ENCODE peak calls at places on chromosomes 7 and 10, in five cellular contexts. One of them, this sample, is unnamed.

GRCh38 chr7:101874028-101874427 is 56.6 kb downstream of the CUX1 start:
- DNase-seq in tibial artery: no peak
- DNase-seq in pancreas: no peak
- DNase-seq in AG04450: no peak
- DNase-seq in left lung: no peak
- DNase-seq in this sample: no peak

GRCh38 chr7:151012921-151013347 is 11.4 kb downstream of the ATG9B start:
- DNase-seq in tibial artery: no peak
- DNase-seq in pancreas: peak
- DNase-seq in AG04450: no peak
- DNase-seq in left lung: no peak
- DNase-seq in this sample: no peak

GRCh38 chr10:103682631-103683030 is 172.7 kb downstream of the SH3PXD2A start:
- DNase-seq in tibial artery: no peak
- DNase-seq in pancreas: no peak
- DNase-seq in AG04450: no peak
- DNase-seq in left lung: peak
- DNase-seq in this sample: no peak

GRCh38 chr7:40330408-40330807 is 195.6 kb downstream of the SUGCT start:
- DNase-seq in tibial artery: no peak
- DNase-seq in pancreas: no peak
- DNase-seq in AG04450: no peak
- DNase-seq in left lung: no peak
- DNase-seq in this sample: no peak

GRCh38 chr10:59865101-59865500 is 41.3 kb downstream of the CCDC6 start:
- DNase-seq in tibial artery: no peak
- DNase-seq in pancreas: peak
- DNase-seq in AG04450: no peak
- DNase-seq in left lung: no peak
- DNase-seq in this sample: no peak

GRCh38 chr7:44084695-44085094 is 2.4 kb upstream of the POLM start:
- DNase-seq in tibial artery: no peak
- DNase-seq in pancreas: no peak
- DNase-seq in AG04450: no peak
- DNase-seq in left lung: no peak
- DNase-seq in this sample: no peak

GRCh38 chr10:82319046-82319445 is 444.1 kb downstream of the NRG3 start:
- DNase-seq in tibial artery: no peak
- DNase-seq in pancreas: no peak
- DNase-seq in AG04450: no peak
- DNase-seq in left lung: no peak
- DNase-seq in this sample: no peak

GRCh38 chr7:132001166-132001565 is 444.7 kb upstream of the PODXL start:
- DNase-seq in tibial artery: no peak
- DNase-seq in pancreas: no peak
- DNase-seq in AG04450: no peak
- DNase-seq in left lung: no peak
- DNase-seq in this sample: no peak

GRCh38 chr10:8059191-8059936 is 4.9 kb downstream of the GATA3 start:
- DNase-seq in tibial artery: no peak
- DNase-seq in pancreas: no peak
- DNase-seq in AG04450: no peak
- DNase-seq in left lung: no peak
- DNase-seq in this sample: no peak

GRCh38 chr7:22681852-22682657 is 44.9 kb upstream of the IL6 start:
- DNase-seq in tibial artery: no peak
- DNase-seq in pancreas: no peak
- DNase-seq in AG04450: no peak
- DNase-seq in left lung: no peak
- DNase-seq in this sample: no peak

GRCh38 chr7:30159698-30160143 is 24.9 kb downstream of the MTURN start:
- DNase-seq in tibial artery: no peak
- DNase-seq in pancreas: no peak
- DNase-seq in AG04450: no peak
- DNase-seq in left lung: peak
- DNase-seq in this sample: peak

GRCh38 chr7:135459951-135460567 is 49.8 kb downstream of the CNOT4 start:
- DNase-seq in tibial artery: no peak
- DNase-seq in pancreas: no peak
- DNase-seq in AG04450: no peak
- DNase-seq in left lung: no peak
- DNase-seq in this sample: no peak

GRCh38 chr10:62528441-62528840 is 154.3 kb downstream of the ZNF365 start:
- DNase-seq in tibial artery: no peak
- DNase-seq in pancreas: no peak
- DNase-seq in AG04450: no peak
- DNase-seq in left lung: no peak
- DNase-seq in this sample: no peak

GRCh38 chr10:125823663-125824251 is 411 bp downstream of the BCCIP start:
- DNase-seq in tibial artery: no peak
- DNase-seq in pancreas: no peak
- DNase-seq in AG04450: no peak
- DNase-seq in left lung: no peak
- DNase-seq in this sample: no peak

GRCh38 chr10:47058961-47059391 is 147.7 kb downstream of the PTPN20 start:
- DNase-seq in tibial artery: no peak
- DNase-seq in pancreas: no peak
- DNase-seq in AG04450: no peak
- DNase-seq in left lung: no peak
- DNase-seq in this sample: peak

GRCh38 chr10:31101123-31101522 is 69.5 kb upstream of the ZNF438 start:
- DNase-seq in tibial artery: no peak
- DNase-seq in pancreas: no peak
- DNase-seq in AG04450: peak
- DNase-seq in left lung: no peak
- DNase-seq in this sample: no peak

GRCh38 chr7:105017263-105018051 is 3.5 kb downstream of the KMT2E start:
- DNase-seq in tibial artery: no peak
- DNase-seq in pancreas: no peak
- DNase-seq in AG04450: no peak
- DNase-seq in left lung: no peak
- DNase-seq in this sample: no peak

GRCh38 chr10:93063217-93063976 is 2.8 kb downstream of the CYP26C1 start:
- DNase-seq in tibial artery: no peak
- DNase-seq in pancreas: no peak
- DNase-seq in AG04450: no peak
- DNase-seq in left lung: peak
- DNase-seq in this sample: no peak

GRCh38 chr7:157738064-157738460 is 401.3 kb downstream of the DNAJB6 start:
- DNase-seq in tibial artery: no peak
- DNase-seq in pancreas: no peak
- DNase-seq in AG04450: no peak
- DNase-seq in left lung: peak
- DNase-seq in this sample: no peak

GRCh38 chr7:45092100-45092930 is 3.5 kb upstream of the NACAD start:
- DNase-seq in tibial artery: no peak
- DNase-seq in pancreas: no peak
- DNase-seq in AG04450: no peak
- DNase-seq in left lung: no peak
- DNase-seq in this sample: no peak

GRCh38 chr7:144384071-144384470 is 19.4 kb downstream of the NOBOX start:
- DNase-seq in tibial artery: no peak
- DNase-seq in pancreas: no peak
- DNase-seq in AG04450: no peak
- DNase-seq in left lung: no peak
- DNase-seq in this sample: no peak

GRCh38 chr7:70595741-70596574 is 536.0 kb upstream of the GALNT17 start:
- DNase-seq in tibial artery: no peak
- DNase-seq in pancreas: no peak
- DNase-seq in AG04450: no peak
- DNase-seq in left lung: peak
- DNase-seq in this sample: no peak

GRCh38 chr10:105149371-105149871 is 508.3 kb downstream of the SORCS3 start:
- DNase-seq in tibial artery: no peak
- DNase-seq in pancreas: peak
- DNase-seq in AG04450: no peak
- DNase-seq in left lung: no peak
- DNase-seq in this sample: no peak

GRCh38 chr10:99325261-99325660 is 3.9 kb upstream of the CNNM1 start:
- DNase-seq in tibial artery: no peak
- DNase-seq in pancreas: no peak
- DNase-seq in AG04450: no peak
- DNase-seq in left lung: no peak
- DNase-seq in this sample: no peak

GRCh38 chr7:36116347-36117200 is 36.5 kb upstream of the EEPD1 start:
- DNase-seq in tibial artery: no peak
- DNase-seq in pancreas: no peak
- DNase-seq in AG04450: no peak
- DNase-seq in left lung: no peak
- DNase-seq in this sample: no peak

GRCh38 chr10:3784510-3785250 is at the start of gene KLF6:
- DNase-seq in tibial artery: peak
- DNase-seq in pancreas: peak
- DNase-seq in AG04450: no peak
- DNase-seq in left lung: no peak
- DNase-seq in this sample: peak
- TF ChIP-seq CTCF in tibial artery: no peak
- TF ChIP-seq CTCF in pancreas: no peak
- TF ChIP-seq CTCF in AG04450: no peak
- TF ChIP-seq CTCF in left lung: no peak
- TF ChIP-seq CTCF in this sample: no peak

GRCh38 chr10:86967481-86967941 is 771 bp upstream of the ADIRF start:
- DNase-seq in tibial artery: no peak
- DNase-seq in pancreas: no peak
- DNase-seq in AG04450: no peak
- DNase-seq in left lung: peak
- DNase-seq in this sample: peak
- H3K4me3 ChIP-seq in tibial artery: peak
- H3K4me3 ChIP-seq in pancreas: no peak
- H3K4me3 ChIP-seq in AG04450: no peak
- H3K4me3 ChIP-seq in left lung: no peak
- H3K4me3 ChIP-seq in this sample: peak

GRCh38 chr7:1897861-1898627 is 228.0 kb downstream of the ELFN1 start:
- DNase-seq in tibial artery: no peak
- DNase-seq in pancreas: no peak
- DNase-seq in AG04450: no peak
- DNase-seq in left lung: peak
- DNase-seq in this sample: peak

GRCh38 chr7:1899951-1900762 is 230.1 kb downstream of the ELFN1 start:
- DNase-seq in tibial artery: no peak
- DNase-seq in pancreas: no peak
- DNase-seq in AG04450: no peak
- DNase-seq in left lung: peak
- DNase-seq in this sample: peak

GRCh38 chr7:1899201-1899600 is 229.1 kb downstream of the ELFN1 start:
- DNase-seq in tibial artery: peak
- DNase-seq in pancreas: no peak
- DNase-seq in AG04450: peak
- DNase-seq in left lung: peak
- DNase-seq in this sample: no peak

GRCh38 chr7:1897076-1897860 is 227.2 kb downstream of the ELFN1 start:
- DNase-seq in tibial artery: no peak
- DNase-seq in pancreas: no peak
- DNase-seq in AG04450: no peak
- DNase-seq in left lung: peak
- DNase-seq in this sample: peak

DNA sequence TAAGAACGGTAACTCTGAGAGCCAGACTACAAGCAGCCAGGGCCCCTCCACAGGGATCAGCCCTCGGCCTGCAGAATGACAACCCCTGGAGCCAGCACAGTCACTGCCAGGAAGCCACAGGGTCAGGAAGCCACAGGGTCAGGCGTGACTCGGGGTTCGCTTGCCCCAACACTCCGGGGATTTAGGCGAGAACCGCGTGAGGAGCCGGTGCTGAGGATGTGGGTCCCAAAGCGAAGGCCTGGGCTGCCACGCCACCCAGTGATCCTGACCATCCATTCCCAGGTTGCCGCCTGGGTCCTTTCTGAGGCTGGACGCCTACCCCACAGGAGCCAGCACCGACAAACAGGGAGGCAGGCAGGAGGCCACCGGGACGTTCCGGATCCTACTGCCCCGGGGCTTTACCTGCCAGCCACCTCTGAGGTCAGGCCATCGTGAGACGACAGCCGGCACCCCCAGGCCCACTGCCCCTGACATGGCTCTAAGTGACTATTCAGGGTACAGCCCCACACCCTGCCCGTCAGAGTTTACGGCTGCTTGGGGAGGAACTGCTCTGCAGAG is 228.6 kb downstream of the ELFN1 start:
- DNase-seq in tibial artery: no peak
- DNase-seq in pancreas: no peak
- DNase-seq in AG04450: no peak
- DNase-seq in left lung: peak
- DNase-seq in this sample: no peak
- H3K27ac ChIP-seq in tibial artery: no peak
- H3K27ac ChIP-seq in pancreas: no peak
- H3K27ac ChIP-seq in AG04450: peak
- H3K27ac ChIP-seq in left lung: no peak
- H3K27ac ChIP-seq in this sample: no peak

GRCh38 chr10:60883187-60883586 is 60.8 kb downstream of the RHOBTB1 start:
- DNase-seq in tibial artery: no peak
- DNase-seq in pancreas: peak
- DNase-seq in AG04450: no peak
- DNase-seq in left lung: no peak
- DNase-seq in this sample: peak
- TF ChIP-seq CTCF in tibial artery: peak
- TF ChIP-seq CTCF in pancreas: peak
- TF ChIP-seq CTCF in AG04450: peak
- TF ChIP-seq CTCF in left lung: peak
- TF ChIP-seq CTCF in this sample: peak

GRCh38 chr10:101941871-101942270 is 98.3 kb upstream of the KCNIP2 start:
- DNase-seq in tibial artery: no peak
- DNase-seq in pancreas: no peak
- DNase-seq in AG04450: no peak
- DNase-seq in left lung: no peak
- DNase-seq in this sample: no peak

GRCh38 chr10:101938316-101939272 is 95.0 kb upstream of the KCNIP2 start:
- DNase-seq in tibial artery: no peak
- DNase-seq in pancreas: no peak
- DNase-seq in AG04450: peak
- DNase-seq in left lung: no peak
- DNase-seq in this sample: no peak

GRCh38 chr10:101940916-101941315 is 97.3 kb upstream of the KCNIP2 start:
- DNase-seq in tibial artery: no peak
- DNase-seq in pancreas: no peak
- DNase-seq in AG04450: no peak
- DNase-seq in left lung: no peak
- DNase-seq in this sample: no peak

GRCh38 chr10:101939718-101940117 is 96.1 kb upstream of the KCNIP2 start:
- DNase-seq in tibial artery: no peak
- DNase-seq in pancreas: no peak
- DNase-seq in AG04450: no peak
- DNase-seq in left lung: no peak
- DNase-seq in this sample: no peak

GRCh38 chr10:101939273-101939635 is 95.7 kb upstream of the KCNIP2 start:
- DNase-seq in tibial artery: no peak
- DNase-seq in pancreas: no peak
- DNase-seq in AG04450: peak
- DNase-seq in left lung: no peak
- DNase-seq in this sample: no peak
- H3K4me3 ChIP-seq in tibial artery: no peak
- H3K4me3 ChIP-seq in pancreas: no peak
- H3K4me3 ChIP-seq in AG04450: peak
- H3K4me3 ChIP-seq in left lung: no peak
- H3K4me3 ChIP-seq in this sample: peak

GRCh38 chr7:11795231-11795630 is 36.8 kb downstream of the THSD7A start:
- DNase-seq in tibial artery: no peak
- DNase-seq in pancreas: no peak
- DNase-seq in AG04450: no peak
- DNase-seq in left lung: no peak
- DNase-seq in this sample: no peak
- H3K27ac ChIP-seq in tibial artery: no peak
- H3K27ac ChIP-seq in pancreas: no peak
- H3K27ac ChIP-seq in AG04450: no peak
- H3K27ac ChIP-seq in left lung: no peak
- H3K27ac ChIP-seq in this sample: no peak

GRCh38 chr7:5477723-5478531 is 54.3 kb upstream of the TNRC18 start:
- DNase-seq in tibial artery: no peak
- DNase-seq in pancreas: no peak
- DNase-seq in AG04450: no peak
- DNase-seq in left lung: peak
- DNase-seq in this sample: no peak
- TF ChIP-seq CTCF in tibial artery: peak
- TF ChIP-seq CTCF in pancreas: no peak
- TF ChIP-seq CTCF in AG04450: peak
- TF ChIP-seq CTCF in left lung: no peak
- TF ChIP-seq CTCF in this sample: no peak